ENCODE peak calls at places on chromosome 7, in ten cellular contexts. Q is heart right ventricle, K is AG04450, C is right lobe of liver, E is mammary epithelial cell, M is prostate gland, Z is cardiac muscle cell, S is IMR-90, J is suprapubic skin, D is pancreas. V is an unnamed sample.

GRCh38 chr7:45924283-45924682 is 3.2 kb upstream of the IGFBP3 start:
- DNase-seq in Q (no peak), K (no peak), C (no peak), E (peak), M (peak), Z (no peak), S (peak), J (no peak), D (peak), V (no peak)

GRCh38 chr7:79401254-79401653 is 52.2 kb downstream of the MAGI2 start:
- DNase-seq in Q (no peak), K (no peak), C (no peak), E (no peak), M (no peak), Z (no peak), S (no peak), J (no peak), D (no peak), V (no peak)

GRCh38 chr7:38232475-38233366 is 40.7 kb downstream of the TARP start:
- DNase-seq in Q (no peak), K (no peak), C (no peak), E (no peak), M (no peak), Z (no peak), S (peak), J (no peak), D (no peak), V (no peak)

GRCh38 chr7:52917982-52918578 is 117.4 kb upstream of the POM121L12 start:
- DNase-seq in Q (no peak), K (no peak), C (no peak), E (no peak), M (no peak), Z (no peak), S (no peak), J (no peak), D (no peak), V (no peak)

GRCh38 chr7:96315109-96315480 is 6.8 kb downstream of the SLC25A13 start:
- DNase-seq in Q (no peak), K (no peak), C (no peak), E (no peak), M (no peak), Z (no peak), S (no peak), J (no peak), D (no peak), V (no peak)

GRCh38 chr7:132249591-132249971 is 326.7 kb downstream of the PLXNA4 start:
- DNase-seq in Q (no peak), K (no peak), C (no peak), E (peak), M (peak), Z (peak), S (no peak), J (no peak), D (no peak), V (peak)

GRCh38 chr7:1825877-1826741 is 156.0 kb downstream of the ELFN1 start:
- DNase-seq in Q (peak), K (no peak), C (peak), E (no peak), M (no peak), Z (no peak), S (no peak), J (no peak), D (no peak), V (peak)

GRCh38 chr7:42624471-42624870 is 287.4 kb downstream of the C7orf25 start:
- DNase-seq in Q (no peak), K (no peak), C (no peak), E (peak), M (no peak), Z (no peak), S (no peak), J (no peak), D (no peak), V (no peak)

GRCh38 chr7:4610768-4611467 is 71.2 kb upstream of the FOXK1 start:
- DNase-seq in Q (no peak), K (no peak), C (peak), E (peak), M (peak), Z (peak), S (peak), J (peak), D (peak), V (no peak)

GRCh38 chr7:112752576-112752975 is 37.6 kb downstream of the TMEM168 start:
- DNase-seq in Q (no peak), K (no peak), C (no peak), E (no peak), M (no peak), Z (no peak), S (no peak), J (no peak), D (no peak), V (no peak)

GRCh38 chr7:139730746-139731612 is 46.8 kb downstream of the HIPK2 start:
- DNase-seq in Q (peak), K (no peak), C (peak), E (no peak), M (peak), Z (no peak), S (peak), J (no peak), D (peak), V (peak)

GRCh38 chr7:139734395-139734794 is 43.4 kb downstream of the HIPK2 start:
- DNase-seq in Q (no peak), K (peak), C (no peak), E (peak), M (no peak), Z (no peak), S (peak), J (no peak), D (no peak), V (peak)

GRCh38 chr7:139733751-139734150 is 44.0 kb downstream of the HIPK2 start:
- DNase-seq in Q (no peak), K (no peak), C (no peak), E (no peak), M (no peak), Z (no peak), S (no peak), J (no peak), D (no peak), V (peak)

GRCh38 chr7:139732471-139733167 is 45.2 kb downstream of the HIPK2 start:
- DNase-seq in Q (no peak), K (no peak), C (no peak), E (no peak), M (no peak), Z (no peak), S (no peak), J (no peak), D (no peak), V (peak)

GRCh38 chr7:139731802-139732470 is 45.9 kb downstream of the HIPK2 start:
- DNase-seq in Q (peak), K (no peak), C (peak), E (peak), M (peak), Z (no peak), S (peak), J (peak), D (peak), V (peak)
- H3K4me3 ChIP-seq in Q (no peak), K (no peak), C (peak), E (peak), M (no peak), Z (no peak), S (no peak), J (no peak), D (no peak), V (peak)

GRCh38 chr7:22255342-22255741 is 101.6 kb downstream of the RAPGEF5 start:
- DNase-seq in Q (no peak), K (no peak), C (no peak), E (no peak), M (no peak), Z (no peak), S (no peak), J (no peak), D (no peak), V (no peak)

GRCh38 chr7:22255834-22256233 is 101.1 kb downstream of the RAPGEF5 start:
- DNase-seq in Q (no peak), K (no peak), C (no peak), E (no peak), M (no peak), Z (no peak), S (no peak), J (no peak), D (peak), V (no peak)

GRCh38 chr7:22252886-22253536 is 103.9 kb downstream of the RAPGEF5 start:
- DNase-seq in Q (no peak), K (no peak), C (no peak), E (no peak), M (no peak), Z (no peak), S (no peak), J (no peak), D (no peak), V (no peak)

GRCh38 chr7:22251906-22252495 is 105.0 kb downstream of the RAPGEF5 start:
- DNase-seq in Q (no peak), K (no peak), C (no peak), E (no peak), M (no peak), Z (peak), S (no peak), J (no peak), D (no peak), V (no peak)

DNA sequence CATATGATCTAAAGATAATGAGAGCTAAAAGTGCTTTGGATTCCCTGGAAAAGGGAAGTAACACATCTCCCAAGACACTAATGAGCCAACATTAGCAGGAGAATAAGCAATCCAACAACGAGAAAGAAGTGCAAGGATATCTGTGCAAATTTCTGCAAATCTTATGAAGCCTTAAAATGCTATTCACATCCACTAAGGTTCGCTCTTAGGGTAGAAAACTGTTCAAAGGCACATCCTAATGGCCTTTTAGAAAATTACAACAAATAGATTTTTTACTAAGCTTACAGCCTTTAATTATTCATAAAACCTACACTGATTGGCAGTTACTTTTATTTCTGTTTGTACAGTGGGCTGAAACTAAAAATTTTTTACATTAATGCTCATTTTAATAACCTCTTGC is 100.3 kb downstream of the RAPGEF5 start:
- DNase-seq in Q (no peak), K (no peak), C (no peak), E (no peak), M (no peak), Z (no peak), S (no peak), J (no peak), D (no peak), V (no peak)
- H3K27ac ChIP-seq in Q (no peak), K (no peak), C (no peak), E (no peak), M (no peak), Z (no peak), S (no peak), J (no peak), D (peak), V (no peak)

DNA sequence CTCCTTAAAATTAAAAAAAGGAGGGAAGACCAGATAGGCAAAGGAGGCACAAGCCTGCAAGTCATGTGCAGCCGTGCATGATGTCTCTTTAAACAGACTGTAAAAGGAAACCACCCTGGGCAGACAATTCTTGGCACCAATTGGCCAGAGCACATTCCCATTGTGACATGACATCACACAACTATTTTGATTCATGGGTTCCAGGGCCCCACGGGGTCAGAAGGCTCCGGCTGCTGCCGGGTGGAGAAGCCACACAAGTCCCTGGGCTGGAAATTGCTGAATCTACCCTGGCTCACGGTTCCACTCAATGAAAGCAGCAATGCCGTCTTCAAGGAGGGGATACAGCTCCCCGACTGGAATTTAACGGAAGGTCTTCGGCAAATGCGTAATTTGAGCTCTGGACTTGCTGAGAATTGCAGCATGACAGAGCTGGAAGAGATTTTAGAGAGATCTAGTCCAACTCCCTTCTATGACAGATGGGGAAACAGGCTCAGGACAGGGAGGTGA is 140.5 kb downstream of the PRKAG2 start:
- DNase-seq in Q (peak), K (peak), C (no peak), E (peak), M (peak), Z (peak), S (peak), J (peak), D (peak), V (peak)
- TF ChIP-seq CTCF in Q (peak), K (peak), C (peak), E (no peak), M (no peak), Z (no peak), S (peak), J (no peak), D (no peak), V (no peak)

GRCh38 chr7:142960955-142961512 is 1.1 kb downstream of the KEL start:
- DNase-seq in Q (no peak), K (no peak), C (no peak), E (no peak), M (no peak), Z (no peak), S (no peak), J (no peak), D (no peak), V (no peak)

GRCh38 chr7:142961595-142961972 is 579 bp downstream of the KEL start:
- DNase-seq in Q (no peak), K (no peak), C (no peak), E (no peak), M (no peak), Z (no peak), S (no peak), J (no peak), D (no peak), V (no peak)

GRCh38 chr7:142964502-142965246 is 2.5 kb upstream of the KEL start:
- DNase-seq in Q (no peak), K (no peak), C (no peak), E (no peak), M (no peak), Z (no peak), S (no peak), J (no peak), D (no peak), V (no peak)

GRCh38 chr7:142963993-142964392 is 1.8 kb upstream of the KEL start:
- DNase-seq in Q (no peak), K (no peak), C (no peak), E (no peak), M (no peak), Z (no peak), S (no peak), J (no peak), D (no peak), V (no peak)

GRCh38 chr7:142961973-142962913 is at the start of gene KEL:
- DNase-seq in Q (no peak), K (no peak), C (no peak), E (no peak), M (no peak), Z (no peak), S (no peak), J (no peak), D (no peak), V (no peak)
- H3K4me3 ChIP-seq in Q (no peak), K (no peak), C (no peak), E (no peak), M (no peak), Z (peak), S (no peak), J (no peak), D (no peak), V (no peak)

GRCh38 chr7:571096-572012 is 51.7 kb upstream of the PDGFA start:
- DNase-seq in Q (no peak), K (no peak), C (no peak), E (no peak), M (no peak), Z (no peak), S (no peak), J (no peak), D (no peak), V (no peak)
- H3K27ac ChIP-seq in Q (no peak), K (no peak), C (no peak), E (no peak), M (no peak), Z (no peak), S (no peak), J (no peak), D (no peak), V (no peak)

DNA sequence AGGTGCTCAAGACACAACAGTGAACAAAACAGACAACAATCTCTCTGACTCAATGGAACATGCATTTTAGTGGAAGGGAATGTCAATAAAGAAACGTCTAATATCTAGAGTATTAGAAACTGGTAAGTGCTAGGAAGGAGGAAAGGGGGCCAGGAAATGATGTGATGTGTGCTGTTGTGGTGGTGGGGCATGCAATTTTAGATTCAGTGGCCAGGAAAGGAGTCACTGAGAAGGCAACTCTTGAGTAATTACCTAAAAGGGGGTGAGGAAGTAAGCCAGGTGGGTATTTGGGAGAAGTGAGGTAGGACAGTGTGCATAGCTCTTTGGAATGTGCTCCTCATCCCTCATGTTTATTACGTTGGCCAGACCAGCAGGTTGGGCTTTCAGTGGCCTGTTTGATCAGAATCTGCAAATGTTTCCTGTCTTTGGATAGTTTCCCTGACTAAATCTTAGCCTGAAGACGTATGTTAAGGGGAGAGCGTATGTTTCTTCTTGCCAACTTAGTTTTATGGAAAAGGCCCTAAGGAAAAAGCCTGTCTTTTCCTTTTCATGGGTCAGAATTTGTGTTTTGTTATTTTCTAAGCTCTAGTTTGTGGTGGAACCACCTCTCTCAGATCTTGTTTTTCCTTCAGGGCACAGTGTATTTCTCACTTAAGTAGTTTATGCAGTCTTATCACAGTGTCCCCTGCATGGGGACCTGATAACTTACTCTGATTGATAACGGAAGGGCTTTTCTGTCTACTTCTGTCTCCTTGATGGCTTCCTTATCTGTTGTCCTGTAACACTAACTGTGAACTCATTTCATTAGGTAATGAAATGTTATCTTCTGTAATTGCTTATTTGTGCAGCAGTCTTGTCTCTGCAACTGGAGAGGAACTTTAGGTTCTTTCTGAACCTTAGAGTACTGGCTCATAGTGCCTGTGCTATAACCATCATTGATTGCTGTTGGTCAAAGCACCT is 203.7 kb downstream of the AUTS2 start:
- DNase-seq in Q (no peak), K (no peak), C (no peak), E (no peak), M (no peak), Z (no peak), S (no peak), J (no peak), D (no peak), V (no peak)
- TF ChIP-seq CTCF in Q (no peak), K (no peak), C (no peak), E (no peak), M (no peak), Z (no peak), S (no peak), J (no peak), D (no peak), V (no peak)

GRCh38 chr7:100267648-100268047 is 39.9 kb upstream of the SPDYE3 start:
- DNase-seq in Q (no peak), K (no peak), C (no peak), E (no peak), M (no peak), Z (no peak), S (no peak), J (no peak), D (no peak), V (no peak)
- H3K4me3 ChIP-seq in Q (no peak), K (no peak), C (no peak), E (no peak), M (no peak), Z (no peak), S (no peak), J (no peak), D (no peak), V (no peak)

GRCh38 chr7:99184468-99185225 is 23.3 kb downstream of the KPNA7 start:
- DNase-seq in Q (no peak), K (no peak), C (no peak), E (no peak), M (no peak), Z (no peak), S (no peak), J (no peak), D (no peak), V (no peak)

GRCh38 chr7:99191869-99192596 is 15.9 kb downstream of the KPNA7 start:
- DNase-seq in Q (no peak), K (no peak), C (no peak), E (no peak), M (no peak), Z (no peak), S (no peak), J (no peak), D (no peak), V (no peak)

GRCh38 chr7:99189222-99189621 is 18.7 kb downstream of the KPNA7 start:
- DNase-seq in Q (no peak), K (no peak), C (no peak), E (no peak), M (no peak), Z (no peak), S (no peak), J (no peak), D (no peak), V (no peak)

GRCh38 chr7:99190359-99191009 is 17.4 kb downstream of the KPNA7 start:
- DNase-seq in Q (no peak), K (no peak), C (peak), E (no peak), M (no peak), Z (no peak), S (no peak), J (no peak), D (peak), V (no peak)

DNA sequence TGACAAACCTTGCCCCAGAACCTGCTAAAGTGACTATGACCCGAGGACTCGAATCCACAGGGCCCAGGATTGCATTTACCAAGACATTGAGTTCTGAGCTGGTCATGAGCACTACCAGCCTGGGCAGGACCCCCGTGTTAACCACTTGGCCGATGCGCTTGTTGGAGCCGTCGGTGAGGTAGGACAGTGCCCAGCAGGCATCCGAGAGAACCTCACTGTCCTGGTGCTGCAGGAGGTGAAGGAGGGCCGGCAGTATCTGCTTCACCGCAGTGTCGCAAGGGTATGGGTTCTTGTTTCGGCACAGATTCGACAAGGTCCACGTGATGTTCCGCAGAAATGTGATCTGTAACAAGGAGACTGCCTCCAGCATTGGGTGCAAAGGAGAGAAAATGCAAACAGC is 19.7 kb downstream of the KPNA7 start:
- DNase-seq in Q (no peak), K (no peak), C (no peak), E (no peak), M (no peak), Z (no peak), S (no peak), J (no peak), D (no peak), V (no peak)
- H3K27ac ChIP-seq in Q (no peak), K (no peak), C (no peak), E (no peak), M (no peak), Z (no peak), S (no peak), J (no peak), D (no peak), V (no peak)

GRCh38 chr7:85456254-85456653 is 269.4 kb upstream of the SEMA3D start:
- DNase-seq in Q (no peak), K (no peak), C (no peak), E (no peak), M (no peak), Z (no peak), S (no peak), J (no peak), D (no peak), V (no peak)
- TF ChIP-seq CTCF in Q (no peak), K (no peak), C (no peak), E (no peak), M (no peak), Z (no peak), S (no peak), J (no peak), D (no peak), V (no peak)